ENCODE peak calls at places on chromosomes 12 and 14, in eight cellular contexts. One of them, this sample, is unnamed.

GRCh38 chr12:77845831-77846230 is 15.1 kb downstream of the NAV3 start:
- DNase-seq in adrenal gland: no peak
- DNase-seq in thyroid gland: no peak
- DNase-seq in IMR-90: peak; percentile 44
- DNase-seq in GM12878: no peak
- DNase-seq in uterus: no peak
- DNase-seq in A549: no peak
- DNase-seq in HCT116: no peak
- DNase-seq in this sample: no peak

GRCh38 chr12:47744005-47744651 is 14.6 kb downstream of the RAPGEF3 start:
- DNase-seq in adrenal gland: peak; percentile 41
- DNase-seq in thyroid gland: peak; percentile 84
- DNase-seq in IMR-90: no peak
- DNase-seq in GM12878: no peak
- DNase-seq in uterus: no peak
- DNase-seq in A549: peak; percentile 39
- DNase-seq in HCT116: peak; percentile 75
- DNase-seq in this sample: peak; percentile 93

GRCh38 chr12:108649668-108650067 is 16.0 kb upstream of the SELPLG start:
- DNase-seq in adrenal gland: no peak
- DNase-seq in thyroid gland: no peak
- DNase-seq in IMR-90: peak; percentile 94
- DNase-seq in GM12878: no peak
- DNase-seq in uterus: no peak
- DNase-seq in A549: peak; percentile 24
- DNase-seq in HCT116: peak; percentile 86
- DNase-seq in this sample: no peak

GRCh38 chr12:21676781-21677180 is 19.1 kb upstream of the LDHB start:
- DNase-seq in adrenal gland: no peak
- DNase-seq in thyroid gland: no peak
- DNase-seq in IMR-90: no peak
- DNase-seq in GM12878: no peak
- DNase-seq in uterus: no peak
- DNase-seq in A549: no peak
- DNase-seq in HCT116: no peak
- DNase-seq in this sample: no peak

GRCh38 chr12:67483871-67484554 is 164.5 kb upstream of the DYRK2 start:
- DNase-seq in adrenal gland: no peak
- DNase-seq in thyroid gland: no peak
- DNase-seq in IMR-90: no peak
- DNase-seq in GM12878: peak; percentile 19
- DNase-seq in uterus: no peak
- DNase-seq in A549: no peak
- DNase-seq in HCT116: no peak
- DNase-seq in this sample: no peak

GRCh38 chr12:132541996-132542395 is 52.0 kb downstream of the FBRSL1 start:
- DNase-seq in adrenal gland: no peak
- DNase-seq in thyroid gland: no peak
- DNase-seq in IMR-90: no peak
- DNase-seq in GM12878: no peak
- DNase-seq in uterus: no peak
- DNase-seq in A549: no peak
- DNase-seq in HCT116: no peak
- DNase-seq in this sample: no peak

GRCh38 chr14:104973215-104974145 is 4.7 kb downstream of the AHNAK2 start:
- DNase-seq in adrenal gland: peak; percentile 94
- DNase-seq in thyroid gland: peak; percentile 86
- DNase-seq in IMR-90: peak; percentile 94
- DNase-seq in GM12878: no peak
- DNase-seq in uterus: peak; percentile 95
- DNase-seq in A549: peak; percentile 97
- DNase-seq in HCT116: peak; percentile 98
- DNase-seq in this sample: peak; percentile 91

GRCh38 chr12:29534935-29535334 is 37.4 kb upstream of the OVCH1 start:
- DNase-seq in adrenal gland: no peak
- DNase-seq in thyroid gland: no peak
- DNase-seq in IMR-90: peak; percentile 26
- DNase-seq in GM12878: no peak
- DNase-seq in uterus: no peak
- DNase-seq in A549: no peak
- DNase-seq in HCT116: no peak
- DNase-seq in this sample: no peak

GRCh38 chr14:99990268-99991170 is 74.7 kb upstream of the EVL start:
- DNase-seq in adrenal gland: no peak
- DNase-seq in thyroid gland: no peak
- DNase-seq in IMR-90: peak; percentile 24
- DNase-seq in GM12878: no peak
- DNase-seq in uterus: no peak
- DNase-seq in A549: no peak
- DNase-seq in HCT116: no peak
- DNase-seq in this sample: no peak

GRCh38 chr12:124904306-124905098 is 9.9 kb downstream of the UBC start:
- DNase-seq in adrenal gland: peak; percentile 97
- DNase-seq in thyroid gland: peak; percentile 93
- DNase-seq in IMR-90: peak; percentile 94
- DNase-seq in GM12878: no peak
- DNase-seq in uterus: peak; percentile 88
- DNase-seq in A549: peak; percentile 94
- DNase-seq in HCT116: no peak
- DNase-seq in this sample: peak; percentile 92

GRCh38 chr14:74800780-74801179 is 37.7 kb downstream of the YLPM1 start:
- DNase-seq in adrenal gland: no peak
- DNase-seq in thyroid gland: no peak
- DNase-seq in IMR-90: no peak
- DNase-seq in GM12878: no peak
- DNase-seq in uterus: no peak
- DNase-seq in A549: no peak
- DNase-seq in HCT116: no peak
- DNase-seq in this sample: no peak

GRCh38 chr14:70013269-70013873 is 134.2 kb downstream of the SMOC1 start:
- DNase-seq in adrenal gland: peak; percentile 58
- DNase-seq in thyroid gland: peak; percentile 45
- DNase-seq in IMR-90: peak; percentile 30
- DNase-seq in GM12878: no peak
- DNase-seq in uterus: no peak
- DNase-seq in A549: peak; percentile 41
- DNase-seq in HCT116: peak; percentile 23
- DNase-seq in this sample: no peak

GRCh38 chr14:52068741-52069616 is at the start of gene NID2:
- DNase-seq in adrenal gland: peak; percentile 71
- DNase-seq in thyroid gland: peak; percentile 89
- DNase-seq in IMR-90: peak; percentile 95
- DNase-seq in GM12878: no peak
- DNase-seq in uterus: peak; percentile 93
- DNase-seq in A549: peak; percentile 77
- DNase-seq in HCT116: no peak
- DNase-seq in this sample: peak; percentile 60

GRCh38 chr12:56086096-56086495 is 6.1 kb downstream of the ERBB3 start:
- DNase-seq in adrenal gland: no peak
- DNase-seq in thyroid gland: peak; percentile 37
- DNase-seq in IMR-90: no peak
- DNase-seq in GM12878: no peak
- DNase-seq in uterus: no peak
- DNase-seq in A549: no peak
- DNase-seq in HCT116: no peak
- DNase-seq in this sample: no peak

GRCh38 chr14:23327947-23328744 is 6.9 kb downstream of the PABPN1 start:
- DNase-seq in adrenal gland: peak; percentile 70
- DNase-seq in thyroid gland: peak; percentile 71
- DNase-seq in IMR-90: peak; percentile 80
- DNase-seq in GM12878: no peak
- DNase-seq in uterus: peak; percentile 83
- DNase-seq in A549: peak; percentile 79
- DNase-seq in HCT116: peak; percentile 60
- DNase-seq in this sample: no peak

DNA sequence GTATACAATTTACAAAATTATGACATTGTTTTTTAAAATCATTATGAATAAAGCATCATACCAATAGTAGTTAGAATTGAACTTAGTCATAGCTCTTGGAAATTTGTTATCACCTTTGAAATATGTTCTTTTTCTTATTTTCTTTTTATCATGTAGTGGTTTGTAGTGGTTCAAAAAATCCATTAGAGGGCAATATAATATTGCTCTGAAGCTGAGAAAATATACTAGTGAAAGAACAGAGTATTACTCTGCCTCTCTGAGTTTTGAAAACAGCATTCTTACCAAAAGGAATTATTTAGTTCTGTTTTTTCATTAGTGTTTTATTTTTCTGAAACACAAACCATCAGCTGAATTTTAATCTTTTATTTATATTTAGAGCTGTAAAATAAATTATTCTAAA is 76.2 kb downstream of the PDZRN4 start:
- DNase-seq in adrenal gland: no peak
- DNase-seq in thyroid gland: no peak
- DNase-seq in IMR-90: no peak
- DNase-seq in GM12878: no peak
- DNase-seq in uterus: no peak
- DNase-seq in A549: peak; percentile 6
- DNase-seq in HCT116: no peak
- DNase-seq in this sample: no peak
- TF ChIP-seq CTCF in adrenal gland: peak; percentile 34
- TF ChIP-seq CTCF in thyroid gland: peak; percentile 55
- TF ChIP-seq CTCF in IMR-90: peak; percentile 45
- TF ChIP-seq CTCF in GM12878: no peak
- TF ChIP-seq CTCF in uterus: peak; percentile 5
- TF ChIP-seq CTCF in A549: peak; percentile 42
- TF ChIP-seq CTCF in HCT116: peak; percentile 48
- TF ChIP-seq CTCF in this sample: no peak

GRCh38 chr12:113238309-113238708 is 17.0 kb downstream of the TPCN1 start:
- DNase-seq in adrenal gland: no peak
- DNase-seq in thyroid gland: peak; percentile 10
- DNase-seq in IMR-90: no peak
- DNase-seq in GM12878: no peak
- DNase-seq in uterus: no peak
- DNase-seq in A549: no peak
- DNase-seq in HCT116: no peak
- DNase-seq in this sample: peak; percentile 62

GRCh38 chr12:113239811-113240331 is 18.6 kb downstream of the TPCN1 start:
- DNase-seq in adrenal gland: no peak
- DNase-seq in thyroid gland: peak; percentile 93
- DNase-seq in IMR-90: no peak
- DNase-seq in GM12878: no peak
- DNase-seq in uterus: no peak
- DNase-seq in A549: no peak
- DNase-seq in HCT116: no peak
- DNase-seq in this sample: peak; percentile 73

GRCh38 chr12:113237748-113238147 is 16.5 kb downstream of the TPCN1 start:
- DNase-seq in adrenal gland: peak; percentile 8
- DNase-seq in thyroid gland: peak; percentile 2
- DNase-seq in IMR-90: no peak
- DNase-seq in GM12878: no peak
- DNase-seq in uterus: no peak
- DNase-seq in A549: no peak
- DNase-seq in HCT116: no peak
- DNase-seq in this sample: peak; percentile 40

GRCh38 chr12:113240395-113240794 is 19.1 kb downstream of the TPCN1 start:
- DNase-seq in adrenal gland: no peak
- DNase-seq in thyroid gland: no peak
- DNase-seq in IMR-90: no peak
- DNase-seq in GM12878: no peak
- DNase-seq in uterus: no peak
- DNase-seq in A549: no peak
- DNase-seq in HCT116: no peak
- DNase-seq in this sample: no peak

GRCh38 chr12:113239288-113239771 is 18.1 kb downstream of the TPCN1 start:
- DNase-seq in adrenal gland: peak; percentile 69
- DNase-seq in thyroid gland: peak; percentile 81
- DNase-seq in IMR-90: no peak
- DNase-seq in GM12878: no peak
- DNase-seq in uterus: no peak
- DNase-seq in A549: no peak
- DNase-seq in HCT116: no peak
- DNase-seq in this sample: no peak
- TF ChIP-seq POLR2A in adrenal gland: no peak
- TF ChIP-seq POLR2A in thyroid gland: no peak
- TF ChIP-seq POLR2A in IMR-90: no peak
- TF ChIP-seq POLR2A in GM12878: no peak
- TF ChIP-seq POLR2A in uterus: no peak
- TF ChIP-seq POLR2A in A549: no peak
- TF ChIP-seq POLR2A in HCT116: no peak
- TF ChIP-seq POLR2A in this sample: no peak

GRCh38 chr12:13313886-13314285 is 117.4 kb downstream of the EMP1 start:
- DNase-seq in adrenal gland: no peak
- DNase-seq in thyroid gland: no peak
- DNase-seq in IMR-90: no peak
- DNase-seq in GM12878: no peak
- DNase-seq in uterus: no peak
- DNase-seq in A549: no peak
- DNase-seq in HCT116: no peak
- DNase-seq in this sample: no peak
- H3K4me1 ChIP-seq in adrenal gland: no peaks in the 10 kb centered on the region
- H3K4me1 ChIP-seq in thyroid gland: no peaks in the 10 kb centered on the region
- H3K4me1 ChIP-seq in IMR-90: no peaks in the 10 kb centered on the region
- H3K4me1 ChIP-seq in GM12878: no peaks in the 10 kb centered on the region
- H3K4me1 ChIP-seq in uterus: no peaks in the 10 kb centered on the region
- H3K4me1 ChIP-seq in A549: no peaks in the 10 kb centered on the region
- H3K4me1 ChIP-seq in HCT116: no peaks in the 10 kb centered on the region
- H3K4me1 ChIP-seq in this sample: no peaks in the 10 kb centered on the region

GRCh38 chr12:44875417-44875953 is 630 bp downstream of the NELL2 start:
- DNase-seq in adrenal gland: peak; percentile 6
- DNase-seq in thyroid gland: peak; percentile 5
- DNase-seq in IMR-90: no peak
- DNase-seq in GM12878: no peak
- DNase-seq in uterus: no peak
- DNase-seq in A549: peak; percentile 1
- DNase-seq in HCT116: no peak
- DNase-seq in this sample: peak; percentile 35

GRCh38 chr12:44875954-44876553 is at the start of gene NELL2:
- DNase-seq in adrenal gland: peak; percentile 36
- DNase-seq in thyroid gland: peak; percentile 51
- DNase-seq in IMR-90: no peak
- DNase-seq in GM12878: no peak
- DNase-seq in uterus: no peak
- DNase-seq in A549: peak; percentile 32
- DNase-seq in HCT116: no peak
- DNase-seq in this sample: peak; percentile 72

GRCh38 chr12:44874981-44875416 is 1.1 kb downstream of the NELL2 start:
- DNase-seq in adrenal gland: no peak
- DNase-seq in thyroid gland: peak; percentile 2
- DNase-seq in IMR-90: no peak
- DNase-seq in GM12878: no peak
- DNase-seq in uterus: no peak
- DNase-seq in A549: peak; percentile 2
- DNase-seq in HCT116: no peak
- DNase-seq in this sample: no peak

GRCh38 chr12:44876554-44877275 is 600 bp upstream of the NELL2 start:
- DNase-seq in adrenal gland: peak; percentile 11
- DNase-seq in thyroid gland: peak; percentile 61
- DNase-seq in IMR-90: no peak
- DNase-seq in GM12878: no peak
- DNase-seq in uterus: no peak
- DNase-seq in A549: peak; percentile 33
- DNase-seq in HCT116: no peak
- DNase-seq in this sample: no peak

DNA sequence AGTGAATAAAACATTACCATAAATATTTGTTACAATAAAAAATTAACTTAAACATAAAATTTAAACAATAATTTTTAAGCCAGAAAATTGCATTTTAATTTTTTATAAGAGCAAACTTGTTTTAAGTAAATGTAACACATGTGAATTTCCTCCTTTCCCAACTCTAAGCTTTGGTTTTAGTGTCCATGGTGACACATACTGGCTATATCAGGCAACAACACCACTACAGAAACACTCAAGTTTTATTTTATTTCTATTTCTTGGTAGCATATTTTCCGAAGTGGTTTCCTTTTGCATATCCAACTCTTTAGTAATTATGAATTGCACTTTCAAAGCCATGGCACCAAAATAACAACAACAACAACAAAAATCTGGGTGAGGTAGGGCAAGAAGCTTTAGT is 2.2 kb downstream of the NELL2 start:
- DNase-seq in adrenal gland: no peak
- DNase-seq in thyroid gland: no peak
- DNase-seq in IMR-90: peak; percentile 4
- DNase-seq in GM12878: no peak
- DNase-seq in uterus: no peak
- DNase-seq in A549: peak; percentile 33
- DNase-seq in HCT116: peak; percentile 0
- DNase-seq in this sample: no peak
- TF ChIP-seq CTCF in adrenal gland: no peak
- TF ChIP-seq CTCF in thyroid gland: peak; percentile 47
- TF ChIP-seq CTCF in IMR-90: no peak
- TF ChIP-seq CTCF in GM12878: peak; percentile 22
- TF ChIP-seq CTCF in uterus: no peak
- TF ChIP-seq CTCF in A549: no peak
- TF ChIP-seq CTCF in HCT116: peak; percentile 18
- TF ChIP-seq CTCF in this sample: peak; percentile 25

This sample was measured in Peyer's patch.